ENCODE peak calls at places on chromosomes 4 and X, in ten cellular contexts. A is Karpas-422; P is left ventricle myocardium inferior; H is tibial artery; N is A549; V is adipocyte; B is CD8-positive, alpha-beta T cell; C is mucosa of descending colon; E is uterus; W is K562. J is an unnamed sample.
A peak's percentile ranks its signal among the peaks of the same experiment; 100 is the strongest.

GRCh38 chr4:40629401-40630334 is at the start of gene RBM47:
- DNase-seq in H (peak; percentile 63), V (peak; percentile 86), E (peak; percentile 16), P (peak; percentile 54), W (peak; percentile 8), N (no peak), B (peak; percentile 12), C (peak; percentile 90), A (no peak), J (peak; percentile 31)

GRCh38 chr4:87057835-87058234 is 123.0 kb downstream of the AFF1 start:
- DNase-seq in E (no peak), N (no peak), C (no peak), A (no peak), P (no peak), H (no peak), W (no peak), B (no peak), V (peak; percentile 27), J (no peak)

GRCh38 chr4:123386608-123387007 is 10.0 kb upstream of the SPRY1 start:
- DNase-seq in E (no peak), N (no peak), P (no peak), A (no peak), B (no peak), C (no peak), V (peak; percentile 55), H (no peak), W (peak; percentile 14), J (no peak)

GRCh38 chr4:178712486-178712885 is 1270.2 kb upstream of the AGA start:
- DNase-seq in V (no peak), C (no peak), H (no peak), B (no peak), E (no peak), N (no peak), W (no peak), A (no peak), P (no peak), J (no peak)

GRCh38 chr4:109067509-109068205 is 234.8 kb downstream of the COL25A1 start:
- DNase-seq in A (no peak), V (peak; percentile 57), W (peak; percentile 12), E (no peak), B (no peak), N (no peak), C (no peak), P (peak; percentile 23), H (peak; percentile 25), J (no peak)

GRCh38 chrX:45154033-45154360 is 46.7 kb downstream of the DIPK2B start:
- DNase-seq in V (no peak), P (no peak), H (no peak), E (no peak), W (no peak), A (no peak), N (no peak), C (no peak), B (no peak), J (no peak)

GRCh38 chrX:12322031-12322430 is 183.8 kb downstream of the FRMPD4 start:
- DNase-seq in H (no peak), A (no peak), V (no peak), C (no peak), B (no peak), P (no peak), N (no peak), E (no peak), W (no peak), J (no peak)

GRCh38 chr4:81032174-81032551 is 1.7 kb downstream of the BMP3 start:
- DNase-seq in E (no peak), B (no peak), W (no peak), A (no peak), P (no peak), N (no peak), H (no peak), C (no peak), V (no peak), J (no peak)

GRCh38 chrX:1392376-1393130 is 640 bp upstream of the SLC25A6 start:
- DNase-seq in C (peak; percentile 86), W (peak; percentile 75), E (no peak), N (peak; percentile 56), P (peak; percentile 69), B (no peak), A (peak; percentile 85), H (peak; percentile 73), V (peak; percentile 83), J (no peak)

GRCh38 chr4:23297327-23297726 is 592.5 kb downstream of the PPARGC1A start:
- DNase-seq in V (no peak), C (no peak), B (no peak), A (peak; percentile 59), E (no peak), P (no peak), W (no peak), H (no peak), N (no peak), J (no peak)

GRCh38 chr4:69617083-69617694 is 22.3 kb downstream of the UGT2A2 start:
- DNase-seq in E (no peak), N (peak; percentile 10), A (peak; percentile 71), P (no peak), B (no peak), W (peak; percentile 1), V (peak; percentile 41), H (no peak), C (no peak), J (no peak)

DNA sequence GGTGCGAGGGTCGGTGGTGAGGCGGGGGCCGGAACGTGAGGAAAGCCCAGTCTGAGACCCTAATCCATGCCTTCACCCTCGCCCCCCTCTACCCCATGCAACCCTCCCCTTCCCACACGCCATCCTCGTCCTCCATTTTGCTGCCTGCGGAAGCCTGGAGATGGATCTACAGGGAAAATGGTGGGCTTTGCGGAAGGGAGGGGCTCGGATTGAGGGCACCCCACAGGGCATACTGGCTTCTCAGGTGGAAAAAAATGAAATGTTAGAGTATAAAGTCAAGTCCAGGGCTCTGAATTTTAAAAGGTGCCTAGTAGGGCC is 819 bp downstream of the BEX4 start:
- DNase-seq in B (no peak), W (peak; percentile 46), V (peak; percentile 4), N (no peak), E (no peak), P (no peak), H (no peak), C (no peak), A (no peak), J (no peak)
- H3K4me3 ChIP-seq in B (peak overlapping the region; percentile 68), W (peak overlapping the region; percentile 82), V (peak overlapping the region; percentile 81), N (no peak overlapping the region), E (peak overlapping the region; percentile 60), P (peak overlapping the region; percentile 82), H (peak overlapping the region; percentile 78), C (peak overlapping the region; percentile 54), A (no peak overlapping the region), J (peak overlapping the region; percentile 50)

GRCh38 chr4:26298198-26298950 is 22.4 kb upstream of the RBPJ start:
- DNase-seq in C (no peak), W (no peak), N (no peak), B (no peak), A (no peak), V (peak; percentile 89), E (no peak), H (no peak), P (no peak), J (no peak)

GRCh38 chr4:26297219-26297618 is 23.6 kb upstream of the RBPJ start:
- DNase-seq in C (no peak), W (no peak), P (no peak), A (no peak), N (no peak), B (no peak), H (no peak), V (no peak), E (no peak), J (no peak)

GRCh38 chr4:26296514-26296913 is 24.3 kb upstream of the RBPJ start:
- DNase-seq in B (no peak), A (no peak), V (no peak), P (no peak), C (no peak), E (no peak), N (no peak), W (no peak), H (no peak), J (no peak)

GRCh38 chr4:26294904-26295303 is 25.9 kb upstream of the RBPJ start:
- DNase-seq in V (no peak), C (no peak), P (no peak), H (no peak), B (no peak), N (no peak), E (no peak), A (no peak), W (no peak), J (no peak)

DNA sequence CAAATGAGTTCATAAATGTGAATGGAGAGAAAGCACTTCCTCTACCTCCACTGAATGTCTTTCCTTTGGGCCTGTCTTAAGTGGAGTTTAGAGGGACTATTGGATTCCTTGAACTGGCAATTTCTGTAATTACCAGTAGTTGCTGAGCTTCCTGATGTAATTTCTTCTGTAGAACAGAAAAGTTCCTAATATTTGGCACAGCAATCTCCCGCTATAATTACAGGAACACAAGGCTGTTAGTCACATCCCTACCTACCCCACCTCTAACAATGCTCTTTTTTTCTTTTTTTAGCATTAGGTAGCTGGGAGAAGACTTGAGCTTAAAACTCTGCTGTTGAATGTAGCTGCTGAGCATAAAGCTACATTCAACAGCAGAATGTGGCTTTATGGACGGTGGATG is 24.8 kb upstream of the RBPJ start:
- DNase-seq in E (no peak), B (no peak), C (no peak), H (no peak), V (no peak), P (no peak), W (no peak), A (no peak), N (no peak), J (no peak)
- H3K4me1 ChIP-seq in E (no peaks in the 10 kb centered on the region), B (no peaks in the 10 kb centered on the region), C (no peaks in the 10 kb centered on the region), H (peaks cover 7% of the 10 kb centered on the region), V (peaks cover 28% of the 10 kb centered on the region), P (no peaks in the 10 kb centered on the region), W (no peaks in the 10 kb centered on the region), A (no peaks in the 10 kb centered on the region), N (no peaks in the 10 kb centered on the region), J (no peaks in the 10 kb centered on the region)

DNA sequence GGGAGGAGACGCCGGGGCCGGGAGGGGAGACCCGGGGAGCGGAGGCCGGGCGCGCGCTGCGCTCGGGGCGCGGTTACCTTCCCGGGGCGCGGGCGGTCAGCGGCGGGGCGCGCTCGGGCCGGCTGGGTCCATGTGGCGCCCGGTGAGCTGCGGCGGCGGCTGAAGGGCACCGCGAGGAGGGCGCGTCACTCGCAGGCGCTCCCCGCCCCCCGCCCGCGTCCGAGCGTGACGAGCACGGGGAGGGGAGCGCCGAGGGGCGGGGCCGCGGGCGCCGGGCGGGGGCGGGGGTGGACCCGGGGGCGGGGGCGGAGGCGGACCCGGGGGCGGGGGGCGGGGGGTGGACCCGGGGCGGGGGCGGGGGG is at the start of gene CPLX1:
- DNase-seq in N (no peak), H (no peak), B (no peak), C (peak; percentile 57), E (no peak), A (no peak), W (peak; percentile 64), V (peak; percentile 49), P (no peak), J (no peak)
- H3K4me3 ChIP-seq in N (peak within 1 kb of the TSS; percentile 43), H (peak within 1 kb of the TSS; percentile 49), B (no peak within 1 kb of the TSS), C (no peak within 1 kb of the TSS), E (no peak within 1 kb of the TSS), A (no peak within 1 kb of the TSS), W (peak within 1 kb of the TSS; percentile 43), V (no peak within 1 kb of the TSS), P (peak within 1 kb of the TSS; percentile 62), J (no peak within 1 kb of the TSS)

DNA sequence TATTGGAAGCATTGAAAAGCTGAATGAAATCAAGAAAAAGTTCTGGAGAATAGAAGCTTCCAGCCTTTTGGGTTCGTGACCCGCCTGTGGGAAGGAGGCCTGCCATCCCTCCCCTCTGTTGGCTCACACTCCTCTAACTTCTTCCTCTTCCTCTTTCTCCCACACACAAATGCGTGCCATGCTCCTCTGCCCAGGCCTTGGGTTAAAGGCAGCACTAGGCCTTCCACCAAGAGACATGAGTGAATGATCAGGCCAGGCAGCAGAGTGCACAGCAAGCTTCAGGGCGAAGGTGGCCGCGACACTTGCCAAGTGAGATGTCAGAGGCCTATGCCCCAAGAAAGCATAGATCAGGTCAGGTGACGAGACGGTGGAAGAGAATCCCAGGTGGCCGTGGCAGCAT is 38.4 kb downstream of the FAM193A start:
- DNase-seq in B (no peak), H (no peak), E (no peak), P (no peak), W (no peak), N (no peak), V (no peak), A (no peak), C (no peak), J (no peak)
- H3K4me1 ChIP-seq in B (peaks cover 36% of the 10 kb centered on the region), H (peaks cover 7% of the 10 kb centered on the region), E (no peaks in the 10 kb centered on the region), P (peaks cover 48% of the 10 kb centered on the region), W (peaks cover 8% of the 10 kb centered on the region), N (no peaks in the 10 kb centered on the region), V (peaks cover 9% of the 10 kb centered on the region), A (peaks cover 5% of the 10 kb centered on the region), C (peaks cover 4% of the 10 kb centered on the region), J (peaks cover 9% of the 10 kb centered on the region)